ENCODE peak calls at places on chromosomes 4 and X, in ten cellular contexts. One of them, this sample, is unnamed.
A peak's percentile ranks its signal among the peaks of the same experiment; 100 is the strongest.

GRCh38 chr4:77852892-77853495 is 9.6 kb upstream of the MRPL1 start:
- DNase-seq in spleen: no peak
- DNase-seq in BJ: no peak
- DNase-seq in neural crest cell: no peak
- DNase-seq in stimulated activated CD4-positive, alpha-beta T cell treated with anti-CD3 and anti-CD28 coated beads, Interleukin-2, amount 100 ng/mL, for 48 hours: peak; percentile 41
- DNase-seq in activated effector memory CD4-positive, alpha-beta T cell treated with Interleukin-2 at 50 U/mL for 16 hours: peak; percentile 48
- DNase-seq in adipocyte: no peak
- DNase-seq in hippocampal formation: no peak
- DNase-seq in NCI-H1092 treated with DMSO at 0.1 percent for 48 hours: no peak
- DNase-seq in activated naive CD4-positive, alpha-beta T cell treated with anti-CD3 and anti-CD28 coated beads for 36 hours: peak; percentile 80
- DNase-seq in this sample: peak; percentile 81

GRCh38 chrX:47316276-47317025 is 53.9 kb upstream of the ZNF157 start:
- DNase-seq in NCI-H1092 treated with DMSO at 0.1 percent for 48 hours: peak; percentile 78
- DNase-seq in adipocyte: peak; percentile 2
- DNase-seq in stimulated activated CD4-positive, alpha-beta T cell treated with anti-CD3 and anti-CD28 coated beads, Interleukin-2, amount 100 ng/mL, for 48 hours: no peak
- DNase-seq in activated effector memory CD4-positive, alpha-beta T cell treated with Interleukin-2 at 50 U/mL for 16 hours: no peak
- DNase-seq in neural crest cell: peak; percentile 50
- DNase-seq in activated naive CD4-positive, alpha-beta T cell treated with anti-CD3 and anti-CD28 coated beads for 36 hours: no peak
- DNase-seq in hippocampal formation: no peak
- DNase-seq in BJ: no peak
- DNase-seq in spleen: peak; percentile 30
- DNase-seq in this sample: no peak

GRCh38 chr4:145533011-145533410 is 51.4 kb downstream of the SMAD1 start:
- DNase-seq in spleen: no peak
- DNase-seq in activated effector memory CD4-positive, alpha-beta T cell treated with Interleukin-2 at 50 U/mL for 16 hours: no peak
- DNase-seq in adipocyte: no peak
- DNase-seq in neural crest cell: no peak
- DNase-seq in stimulated activated CD4-positive, alpha-beta T cell treated with anti-CD3 and anti-CD28 coated beads, Interleukin-2, amount 100 ng/mL, for 48 hours: no peak
- DNase-seq in BJ: no peak
- DNase-seq in activated naive CD4-positive, alpha-beta T cell treated with anti-CD3 and anti-CD28 coated beads for 36 hours: no peak
- DNase-seq in hippocampal formation: no peak
- DNase-seq in NCI-H1092 treated with DMSO at 0.1 percent for 48 hours: no peak
- DNase-seq in this sample: no peak

GRCh38 chr4:52051615-52052474 is 741 bp downstream of the SPATA18 start:
- DNase-seq in activated naive CD4-positive, alpha-beta T cell treated with anti-CD3 and anti-CD28 coated beads for 36 hours: peak; percentile 16
- DNase-seq in activated effector memory CD4-positive, alpha-beta T cell treated with Interleukin-2 at 50 U/mL for 16 hours: no peak
- DNase-seq in adipocyte: peak; percentile 90
- DNase-seq in BJ: peak; percentile 47
- DNase-seq in stimulated activated CD4-positive, alpha-beta T cell treated with anti-CD3 and anti-CD28 coated beads, Interleukin-2, amount 100 ng/mL, for 48 hours: no peak
- DNase-seq in hippocampal formation: no peak
- DNase-seq in neural crest cell: peak; percentile 60
- DNase-seq in NCI-H1092 treated with DMSO at 0.1 percent for 48 hours: peak; percentile 12
- DNase-seq in spleen: peak; percentile 80
- DNase-seq in this sample: no peak

GRCh38 chrX:9997524-9997923 is 30.4 kb downstream of the CLDN34 start:
- DNase-seq in BJ: no peak
- DNase-seq in NCI-H1092 treated with DMSO at 0.1 percent for 48 hours: no peak
- DNase-seq in hippocampal formation: no peak
- DNase-seq in activated effector memory CD4-positive, alpha-beta T cell treated with Interleukin-2 at 50 U/mL for 16 hours: no peak
- DNase-seq in stimulated activated CD4-positive, alpha-beta T cell treated with anti-CD3 and anti-CD28 coated beads, Interleukin-2, amount 100 ng/mL, for 48 hours: peak; percentile 54
- DNase-seq in neural crest cell: no peak
- DNase-seq in spleen: no peak
- DNase-seq in adipocyte: no peak
- DNase-seq in activated naive CD4-positive, alpha-beta T cell treated with anti-CD3 and anti-CD28 coated beads for 36 hours: peak; percentile 79
- DNase-seq in this sample: no peak

GRCh38 chrX:113512700-113513395 is 672.2 kb upstream of the AMOT start:
- DNase-seq in adipocyte: peak; percentile 52
- DNase-seq in activated effector memory CD4-positive, alpha-beta T cell treated with Interleukin-2 at 50 U/mL for 16 hours: no peak
- DNase-seq in activated naive CD4-positive, alpha-beta T cell treated with anti-CD3 and anti-CD28 coated beads for 36 hours: no peak
- DNase-seq in spleen: no peak
- DNase-seq in neural crest cell: no peak
- DNase-seq in BJ: no peak
- DNase-seq in NCI-H1092 treated with DMSO at 0.1 percent for 48 hours: no peak
- DNase-seq in stimulated activated CD4-positive, alpha-beta T cell treated with anti-CD3 and anti-CD28 coated beads, Interleukin-2, amount 100 ng/mL, for 48 hours: no peak
- DNase-seq in hippocampal formation: no peak
- DNase-seq in this sample: no peak

GRCh38 chrX:49209434-49210251 is 9.7 kb upstream of the SYP start:
- DNase-seq in hippocampal formation: no peak
- DNase-seq in adipocyte: no peak
- DNase-seq in neural crest cell: no peak
- DNase-seq in activated naive CD4-positive, alpha-beta T cell treated with anti-CD3 and anti-CD28 coated beads for 36 hours: peak; percentile 27
- DNase-seq in spleen: no peak
- DNase-seq in NCI-H1092 treated with DMSO at 0.1 percent for 48 hours: no peak
- DNase-seq in stimulated activated CD4-positive, alpha-beta T cell treated with anti-CD3 and anti-CD28 coated beads, Interleukin-2, amount 100 ng/mL, for 48 hours: no peak
- DNase-seq in activated effector memory CD4-positive, alpha-beta T cell treated with Interleukin-2 at 50 U/mL for 16 hours: no peak
- DNase-seq in BJ: no peak
- DNase-seq in this sample: peak; percentile 31

GRCh38 chrX:48835524-48836329 is at the start of gene PCSK1N:
- DNase-seq in neural crest cell: peak; percentile 32
- DNase-seq in BJ: no peak
- DNase-seq in activated naive CD4-positive, alpha-beta T cell treated with anti-CD3 and anti-CD28 coated beads for 36 hours: peak; percentile 13
- DNase-seq in stimulated activated CD4-positive, alpha-beta T cell treated with anti-CD3 and anti-CD28 coated beads, Interleukin-2, amount 100 ng/mL, for 48 hours: no peak
- DNase-seq in adipocyte: no peak
- DNase-seq in hippocampal formation: no peak
- DNase-seq in spleen: no peak
- DNase-seq in NCI-H1092 treated with DMSO at 0.1 percent for 48 hours: peak; percentile 82
- DNase-seq in activated effector memory CD4-positive, alpha-beta T cell treated with Interleukin-2 at 50 U/mL for 16 hours: no peak
- DNase-seq in this sample: no peak

GRCh38 chrX:12974217-12974796 is 603 bp upstream of the TMSB4X start:
- DNase-seq in BJ: no peak
- DNase-seq in NCI-H1092 treated with DMSO at 0.1 percent for 48 hours: no peak
- DNase-seq in neural crest cell: peak; percentile 38
- DNase-seq in activated effector memory CD4-positive, alpha-beta T cell treated with Interleukin-2 at 50 U/mL for 16 hours: no peak
- DNase-seq in hippocampal formation: peak; percentile 31
- DNase-seq in activated naive CD4-positive, alpha-beta T cell treated with anti-CD3 and anti-CD28 coated beads for 36 hours: peak; percentile 72
- DNase-seq in stimulated activated CD4-positive, alpha-beta T cell treated with anti-CD3 and anti-CD28 coated beads, Interleukin-2, amount 100 ng/mL, for 48 hours: no peak
- DNase-seq in adipocyte: peak; percentile 80
- DNase-seq in spleen: peak; percentile 90
- DNase-seq in this sample: peak; percentile 61

GRCh38 chr4:108165601-108166000 is 3.1 kb downstream of the LEF1 start:
- DNase-seq in hippocampal formation: no peak
- DNase-seq in activated effector memory CD4-positive, alpha-beta T cell treated with Interleukin-2 at 50 U/mL for 16 hours: no peak
- DNase-seq in NCI-H1092 treated with DMSO at 0.1 percent for 48 hours: no peak
- DNase-seq in adipocyte: no peak
- DNase-seq in activated naive CD4-positive, alpha-beta T cell treated with anti-CD3 and anti-CD28 coated beads for 36 hours: no peak
- DNase-seq in neural crest cell: no peak
- DNase-seq in BJ: no peak
- DNase-seq in stimulated activated CD4-positive, alpha-beta T cell treated with anti-CD3 and anti-CD28 coated beads, Interleukin-2, amount 100 ng/mL, for 48 hours: no peak
- DNase-seq in spleen: no peak
- DNase-seq in this sample: peak; percentile 43